ENCODE peak calls at places on chromosomes 7 and 10, in five cellular contexts. X, B, W, D and L are unnamed samples.

GRCh38 chr10:93221171-93221496 is 147.4 kb downstream of the CYP26A1 start:
- DNase-seq in X (no peak), D (no peak), B (no peak), W (no peak), L (no peak)

GRCh38 chr7:25952277-25953057 is 199.5 kb upstream of the NFE2L3 start:
- DNase-seq in W (no peak), B (no peak), X (no peak), D (no peak), L (no peak)

GRCh38 chr7:33982425-33982786 is 77.1 kb downstream of the BMPER start:
- DNase-seq in W (no peak), D (no peak), X (no peak), B (no peak), L (no peak)

GRCh38 chr10:106107711-106108110 is 1056.8 kb downstream of the SORCS1 start:
- DNase-seq in W (no peak), D (no peak), B (no peak), X (no peak), L (no peak)

GRCh38 chr10:20596911-20597310 is 300.2 kb downstream of the NEBL start:
- DNase-seq in W (no peak), X (peak; percentile 36), D (no peak), B (no peak), L (no peak)

GRCh38 chr10:86363184-86363832 is 3.3 kb downstream of the GRID1 start:
- DNase-seq in X (no peak), W (no peak), D (no peak), B (peak; percentile 57), L (peak; percentile 20)

GRCh38 chr10:97022616-97023015 is 163.1 kb downstream of the SLIT1 start:
- DNase-seq in B (no peak), X (no peak), D (no peak), W (no peak), L (no peak)

GRCh38 chr10:89869180-89869579 is 167.8 kb downstream of the KIF20B start:
- DNase-seq in X (no peak), B (no peak), W (no peak), D (no peak), L (no peak)

GRCh38 chr10:97726636-97727178 is 10.2 kb upstream of the ZFYVE27 start:
- DNase-seq in X (peak; percentile 55), B (no peak), W (no peak), D (no peak), L (no peak)

GRCh38 chr7:69801729-69802688 is 203.7 kb downstream of the AUTS2 start:
- DNase-seq in W (no peak), D (no peak), B (no peak), X (no peak), L (no peak)

GRCh38 chr10:79047875-79048638 is 20.7 kb upstream of the ZMIZ1 start:
- DNase-seq in W (peak; percentile 60), B (no peak), X (no peak), D (no peak), L (peak; percentile 90)

GRCh38 chr7:28405662-28406061 is 6.7 kb upstream of the CREB5 start:
- DNase-seq in X (no peak), B (peak; percentile 46), W (no peak), D (no peak), L (no peak)

GRCh38 chr10:121310151-121310711 is 288.0 kb downstream of the FGFR2 start:
- DNase-seq in D (no peak), X (peak; percentile 11), B (no peak), W (no peak), L (no peak)

GRCh38 chr7:105828141-105828540 is 48.3 kb downstream of the ATXN7L1 start:
- DNase-seq in W (no peak), D (no peak), X (no peak), B (no peak), L (no peak)

GRCh38 chr10:24453973-24454372 is 245.0 kb downstream of the KIAA1217 start:
- DNase-seq in B (no peak), W (no peak), D (no peak), X (no peak), L (no peak)

GRCh38 chr7:101121996-101122932 is 4.6 kb upstream of the SERPINE1 start:
- DNase-seq in B (peak; percentile 80), D (no peak), X (peak; percentile 14), W (no peak), L (no peak)

GRCh38 chr7:98840604-98841508 is 29.0 kb downstream of the TMEM130 start:
- DNase-seq in W (no peak), X (no peak), D (no peak), B (no peak), L (no peak)

GRCh38 chr10:79136227-79137005 is 67.7 kb downstream of the ZMIZ1 start:
- DNase-seq in X (no peak), B (no peak), D (peak; percentile 17), W (no peak), L (no peak)

GRCh38 chr7:104979167-104979841 is 34.7 kb upstream of the KMT2E start:
- DNase-seq in D (no peak), X (peak; percentile 45), B (peak; percentile 54), W (no peak), L (no peak)

GRCh38 chr10:17009228-17009700 is 120.3 kb downstream of the CUBN start:
- DNase-seq in W (no peak), X (no peak), D (no peak), B (no peak), L (no peak)

GRCh38 chr7:120725376-120726039 is 132.4 kb downstream of the TSPAN12 start:
- DNase-seq in D (peak; percentile 37), B (no peak), W (no peak), X (peak; percentile 73), L (no peak)